ENCODE peak calls at places on chromosomes 1 and 21, in nine cellular contexts. G, X, N, J, O, V, Z, H and W are unnamed samples.

GRCh38 chr1:22607154-22607553 is 29.3 kb upstream of the C1QA start:
- DNase-seq in G (no peak), X (no peak), N (no peak), J (no peak), O (no peak), V (no peak), Z (no peak), H (peak; percentile 2), W (no peak)

GRCh38 chr1:110235839-110236682 is 25.9 kb downstream of the KCNC4 start:
- DNase-seq in G (peak; percentile 38), X (peak; percentile 28), N (no peak), J (no peak), O (peak; percentile 85), V (peak; percentile 24), Z (no peak), H (peak; percentile 70), W (peak; percentile 53)

GRCh38 chr1:208036177-208036808 is 125.4 kb upstream of the CD34 start:
- DNase-seq in G (peak; percentile 44), X (no peak), N (peak; percentile 88), J (no peak), O (peak; percentile 31), V (no peak), Z (no peak), H (peak; percentile 61), W (no peak)

GRCh38 chr21:34630536-34631143 is 15.7 kb upstream of the RCAN1 start:
- DNase-seq in G (peak; percentile 67), X (no peak), N (peak; percentile 35), J (no peak), O (peak; percentile 60), V (peak; percentile 32), Z (no peak), H (peak; percentile 77), W (peak; percentile 7)

GRCh38 chr1:7975212-7975865 is 13.8 kb downstream of the PARK7 start:
- DNase-seq in G (peak; percentile 91), X (no peak), N (peak; percentile 88), J (no peak), O (peak; percentile 75), V (peak; percentile 61), Z (peak; percentile 63), H (peak; percentile 89), W (peak; percentile 29)

GRCh38 chr1:225479996-225480720 is 52.3 kb upstream of the LBR start:
- DNase-seq in G (no peak), X (no peak), N (no peak), J (no peak), O (no peak), V (no peak), Z (no peak), H (no peak), W (no peak)

GRCh38 chr1:145994391-145995120 is 1.8 kb downstream of the TXNIP start:
- DNase-seq in G (no peak), X (no peak), N (no peak), J (no peak), O (no peak), V (no peak), Z (no peak), H (no peak), W (no peak)

GRCh38 chr1:64624446-64624766 is 120.5 kb upstream of the RAVER2 start:
- DNase-seq in G (no peak), X (peak; percentile 17), N (no peak), J (no peak), O (peak; percentile 57), V (peak; percentile 67), Z (peak; percentile 21), H (peak; percentile 81), W (no peak)

GRCh38 chr1:223531742-223532341 is 133.7 kb downstream of the CAPN8 start:
- DNase-seq in G (peak; percentile 68), X (no peak), N (peak; percentile 50), J (peak; percentile 21), O (peak; percentile 19), V (peak; percentile 12), Z (no peak), H (peak; percentile 63), W (no peak)

GRCh38 chr1:153790996-153791855 is 16.0 kb downstream of the SLC27A3 start:
- DNase-seq in G (peak; percentile 56), X (peak; percentile 72), N (no peak), J (no peak), O (peak; percentile 94), V (no peak), Z (no peak), H (peak; percentile 94), W (no peak)

GRCh38 chr1:113169591-113169990 is 96.6 kb downstream of the LRIG2 start:
- DNase-seq in G (no peak), X (no peak), N (no peak), J (no peak), O (no peak), V (no peak), Z (no peak), H (no peak), W (no peak)

GRCh38 chr1:87386217-87386790 is 57.6 kb downstream of the LMO4 start:
- DNase-seq in G (no peak), X (no peak), N (no peak), J (no peak), O (no peak), V (no peak), Z (no peak), H (no peak), W (no peak)

GRCh38 chr1:108881369-108881768 is 4.6 kb downstream of the GPSM2 start:
- DNase-seq in G (no peak), X (peak; percentile 29), N (no peak), J (no peak), O (peak; percentile 36), V (no peak), Z (no peak), H (peak; percentile 52), W (no peak)

GRCh38 chr1:241899211-241899610 is 51.2 kb downstream of the EXO1 start:
- DNase-seq in G (no peak), X (no peak), N (no peak), J (no peak), O (no peak), V (no peak), Z (no peak), H (no peak), W (no peak)

GRCh38 chr1:223312273-223312672 is 51.7 kb downstream of the SUSD4 start:
- DNase-seq in G (no peak), X (no peak), N (no peak), J (no peak), O (no peak), V (no peak), Z (no peak), H (no peak), W (no peak)

GRCh38 chr1:40449684-40450490 is at the start of gene ZFP69B:
- DNase-seq in G (peak; percentile 97), X (peak; percentile 16), N (peak; percentile 95), J (peak; percentile 84), O (peak; percentile 92), V (peak; percentile 63), Z (peak; percentile 93), H (peak; percentile 93), W (no peak)
- H3K4me3 ChIP-seq in G (peak within 1 kb of the TSS; percentile 79), X (peak within 1 kb of the TSS; percentile 78), N (peak within 1 kb of the TSS; percentile 66), J (peak within 1 kb of the TSS; percentile 81), O (peak within 1 kb of the TSS; percentile 72), V (peak within 1 kb of the TSS; percentile 71), Z (peak within 1 kb of the TSS; percentile 78), H (peak within 1 kb of the TSS; percentile 69), W (peak within 1 kb of the TSS; percentile 78)

GRCh38 chr1:30465096-30465495 is 258.3 kb downstream of the MATN1 start:
- DNase-seq in G (no peak), X (no peak), N (no peak), J (no peak), O (no peak), V (no peak), Z (no peak), H (no peak), W (no peak)

GRCh38 chr1:30461640-30462039 is 261.7 kb downstream of the MATN1 start:
- DNase-seq in G (peak; percentile 52), X (no peak), N (no peak), J (no peak), O (no peak), V (no peak), Z (no peak), H (no peak), W (no peak)

GRCh38 chr1:30464187-30464617 is 259.2 kb downstream of the MATN1 start:
- DNase-seq in G (no peak), X (no peak), N (no peak), J (no peak), O (no peak), V (no peak), Z (no peak), H (no peak), W (no peak)

GRCh38 chr1:30462826-30463425 is 260.5 kb downstream of the MATN1 start:
- DNase-seq in G (no peak), X (no peak), N (no peak), J (no peak), O (no peak), V (no peak), Z (no peak), H (no peak), W (no peak)

DNA sequence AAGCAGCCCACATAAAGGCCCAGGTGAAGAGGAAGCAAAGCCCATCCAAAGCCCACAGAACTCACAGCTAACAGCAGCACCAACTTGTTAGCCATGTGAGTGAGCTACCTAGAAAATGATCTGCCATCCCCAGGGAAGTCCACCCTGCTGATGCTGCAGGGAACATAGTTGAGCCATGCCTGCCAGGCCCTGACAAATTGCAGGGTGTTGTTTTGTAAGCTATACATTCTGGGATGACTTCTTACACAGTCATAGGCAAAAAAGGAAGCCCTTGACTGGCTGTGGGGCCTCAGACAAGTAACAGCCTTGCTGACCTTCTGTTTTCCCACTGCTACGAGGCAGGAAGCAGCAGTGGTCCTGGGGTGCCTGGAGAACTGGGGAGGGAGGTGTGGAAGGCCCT is 262.7 kb downstream of the MATN1 start:
- DNase-seq in G (no peak), X (no peak), N (no peak), J (no peak), O (no peak), V (no peak), Z (no peak), H (no peak), W (no peak)
- TF ChIP-seq CTCF in G (no peak), X (no peak), N (no peak), J (no peak), O (no peak), V (no peak), Z (no peak), H (no peak), W (no peak)

GRCh38 chr1:18480315-18481189 is at the start of gene KLHDC7A:
- DNase-seq in G (peak; percentile 84), X (no peak), N (peak; percentile 39), J (no peak), O (no peak), V (no peak), Z (no peak), H (no peak), W (peak; percentile 93)
- H3K4me3 ChIP-seq in G (no peak within 1 kb of the TSS), X (no peak within 1 kb of the TSS), N (no peak within 1 kb of the TSS), J (no peak within 1 kb of the TSS), O (no peak within 1 kb of the TSS), V (no peak within 1 kb of the TSS), Z (no peak within 1 kb of the TSS), H (no peak within 1 kb of the TSS), W (peak within 1 kb of the TSS; percentile 62)

GRCh38 chr1:32201011-32201855 is 838 bp downstream of the CCDC28B start:
- DNase-seq in G (peak; percentile 78), X (no peak), N (peak; percentile 87), J (peak; percentile 72), O (peak; percentile 67), V (no peak), Z (peak; percentile 81), H (peak; percentile 72), W (no peak)
- TF ChIP-seq CTCF in G (peak; percentile 15), X (peak; percentile 13), N (no peak), J (no peak), O (peak; percentile 18), V (no peak), Z (peak; percentile 11), H (no peak), W (no peak)

GRCh38 chr21:45074048-45074817 is at the start of gene ADARB1:
- DNase-seq in G (peak; percentile 87), X (no peak), N (peak; percentile 85), J (peak; percentile 63), O (peak; percentile 56), V (no peak), Z (peak; percentile 77), H (peak; percentile 61), W (no peak)
- H3K4me3 ChIP-seq in G (peak within 1 kb of the TSS; percentile 90), X (peak within 1 kb of the TSS; percentile 85), N (peak within 1 kb of the TSS; percentile 77), J (peak within 1 kb of the TSS; percentile 69), O (peak within 1 kb of the TSS; percentile 100), V (peak within 1 kb of the TSS; percentile 59), Z (peak within 1 kb of the TSS; percentile 90), H (peak within 1 kb of the TSS; percentile 85), W (peak within 1 kb of the TSS; percentile 69)